ENCODE peak calls at places on chromosomes 3 and 15, in ten cellular contexts. J is uterus, O is esophagus squamous epithelium, E is ovary, F is right lobe of liver, X is A549, G is Peyer's patch, Q is spleen, V is HCT116, A is body of pancreas. I is an unnamed sample.

GRCh38 chr3:82474140-82474539 is 712.7 kb upstream of the GBE1 start:
- DNase-seq in J (no peak), O (no peak), E (no peak), F (no peak), X (no peak), G (no peak), Q (no peak), V (no peak), A (no peak), I (no peak)

GRCh38 chr3:100402150-100402706 is 889 bp downstream of the LNP1 start:
- DNase-seq in J (no peak), O (no peak), E (no peak), F (no peak), X (peak; percentile 9), G (no peak), Q (no peak), V (no peak), A (no peak), I (no peak)

GRCh38 chr15:52097176-52097575 is 15.4 kb downstream of the BCL2L10 start:
- DNase-seq in J (no peak), O (no peak), E (no peak), F (no peak), X (no peak), G (no peak), Q (no peak), V (no peak), A (no peak), I (no peak)

GRCh38 chr3:188217011-188217463 is 63.1 kb downstream of the LPP start:
- DNase-seq in J (no peak), O (no peak), E (no peak), F (no peak), X (no peak), G (no peak), Q (no peak), V (no peak), A (no peak), I (no peak)

GRCh38 chr15:43196760-43197548 is 11.8 kb downstream of the CCNDBP1 start:
- DNase-seq in J (no peak), O (no peak), E (no peak), F (no peak), X (no peak), G (no peak), Q (no peak), V (no peak), A (no peak), I (no peak)

GRCh38 chr15:48603123-48603500 is 42.4 kb downstream of the FBN1 start:
- DNase-seq in J (no peak), O (no peak), E (no peak), F (no peak), X (no peak), G (no peak), Q (no peak), V (no peak), A (no peak), I (no peak)

GRCh38 chr3:195895900-195896360 is 12.4 kb downstream of the TNK2 start:
- DNase-seq in J (peak; percentile 54), O (no peak), E (peak; percentile 71), F (peak; percentile 70), X (peak; percentile 30), G (peak; percentile 77), Q (peak; percentile 96), V (no peak), A (peak; percentile 69), I (peak; percentile 33)

GRCh38 chr3:129612350-129613204 is 6.1 kb upstream of the PLXND1 start:
- DNase-seq in J (peak; percentile 14), O (no peak), E (no peak), F (peak; percentile 10), X (peak; percentile 91), G (no peak), Q (no peak), V (no peak), A (no peak), I (no peak)

GRCh38 chr3:84987709-84988504 is 29.1 kb downstream of the CADM2 start:
- DNase-seq in J (no peak), O (no peak), E (no peak), F (no peak), X (no peak), G (no peak), Q (no peak), V (no peak), A (no peak), I (no peak)

GRCh38 chr15:69648775-69649735 is 196.4 kb downstream of the RPLP1 start:
- DNase-seq in J (no peak), O (no peak), E (no peak), F (no peak), X (no peak), G (no peak), Q (no peak), V (no peak), A (no peak), I (no peak)

GRCh38 chr3:23763040-23763477 is 42.7 kb upstream of the UBE2E1 start:
- DNase-seq in J (peak; percentile 54), O (no peak), E (peak; percentile 66), F (no peak), X (no peak), G (no peak), Q (no peak), V (no peak), A (no peak), I (no peak)

GRCh38 chr3:20853890-20854289 is 667.9 kb upstream of the SGO1 start:
- DNase-seq in J (no peak), O (no peak), E (no peak), F (no peak), X (no peak), G (no peak), Q (no peak), V (no peak), A (no peak), I (no peak)

DNA sequence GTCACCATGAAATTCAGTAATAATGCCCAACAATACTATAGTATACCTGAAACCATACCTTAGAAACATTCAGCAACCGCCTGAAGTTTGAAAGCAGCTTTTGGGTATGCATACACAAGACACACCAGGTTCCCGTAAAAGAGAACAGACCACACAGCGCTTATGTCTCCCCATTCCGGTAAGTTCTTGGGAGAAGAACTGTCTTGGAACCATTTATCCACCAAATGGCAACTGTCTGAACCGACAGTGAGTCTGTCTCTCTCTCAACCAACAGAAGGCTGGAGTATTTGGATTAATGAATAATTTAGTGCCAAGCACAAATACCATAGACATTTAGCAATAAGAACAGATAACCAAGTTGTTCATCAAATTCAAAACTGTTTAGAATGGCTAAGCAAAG is 7.6 kb downstream of the RGMA start:
- DNase-seq in J (no peak), O (no peak), E (no peak), F (no peak), X (no peak), G (no peak), Q (no peak), V (no peak), A (no peak), I (no peak)
- H3K4me1 ChIP-seq in J (no peaks in the 10 kb centered on the region), O (peaks cover 5% of the 10 kb centered on the region), E (no peaks in the 10 kb centered on the region), F (no peaks in the 10 kb centered on the region), X (no peaks in the 10 kb centered on the region), G (no peaks in the 10 kb centered on the region), Q (no peaks in the 10 kb centered on the region), V (no peaks in the 10 kb centered on the region), A (peaks cover 3% of the 10 kb centered on the region), I (no peaks in the 10 kb centered on the region)

GRCh38 chr3:138935505-138935863 is 11.5 kb downstream of the FOXL2 start:
- DNase-seq in J (no peak), O (no peak), E (no peak), F (no peak), X (no peak), G (no peak), Q (no peak), V (no peak), A (no peak), I (no peak)
- H3K27ac ChIP-seq in J (no peak overlapping the region), O (no peak overlapping the region), E (no peak overlapping the region), F (no peak overlapping the region), X (peak overlapping the region; percentile 93), G (no peak overlapping the region), Q (no peak overlapping the region), V (peak overlapping the region; percentile 21), A (no peak overlapping the region), I (no peak overlapping the region)

DNA sequence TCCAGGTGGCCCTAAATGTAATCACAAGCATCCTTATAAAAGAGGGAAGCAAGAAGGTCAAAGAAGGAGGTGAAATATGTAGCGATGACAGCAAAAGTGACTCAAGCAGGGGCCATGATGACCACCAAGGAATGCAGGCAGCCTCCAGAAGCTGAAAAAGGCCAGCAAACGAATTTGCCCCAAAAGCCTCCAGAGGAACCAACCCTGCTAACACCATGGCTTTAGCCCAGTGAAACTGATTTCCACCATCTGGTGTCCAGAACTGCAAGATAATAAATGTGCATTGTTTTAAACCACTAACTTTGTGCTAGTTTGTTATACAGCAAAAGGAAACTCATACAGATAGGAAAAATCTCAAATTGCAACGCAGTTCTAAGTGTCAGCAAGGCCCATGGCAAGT is 23.0 kb upstream of the RBSN start:
- DNase-seq in J (no peak), O (no peak), E (no peak), F (no peak), X (no peak), G (no peak), Q (no peak), V (no peak), A (no peak), I (no peak)
- TF ChIP-seq POLR2A in J (no peak), O (no peak), E (no peak), F (no peak), X (no peak), G (no peak), Q (no peak), V (no peak), A (no peak), I (no peak)

DNA sequence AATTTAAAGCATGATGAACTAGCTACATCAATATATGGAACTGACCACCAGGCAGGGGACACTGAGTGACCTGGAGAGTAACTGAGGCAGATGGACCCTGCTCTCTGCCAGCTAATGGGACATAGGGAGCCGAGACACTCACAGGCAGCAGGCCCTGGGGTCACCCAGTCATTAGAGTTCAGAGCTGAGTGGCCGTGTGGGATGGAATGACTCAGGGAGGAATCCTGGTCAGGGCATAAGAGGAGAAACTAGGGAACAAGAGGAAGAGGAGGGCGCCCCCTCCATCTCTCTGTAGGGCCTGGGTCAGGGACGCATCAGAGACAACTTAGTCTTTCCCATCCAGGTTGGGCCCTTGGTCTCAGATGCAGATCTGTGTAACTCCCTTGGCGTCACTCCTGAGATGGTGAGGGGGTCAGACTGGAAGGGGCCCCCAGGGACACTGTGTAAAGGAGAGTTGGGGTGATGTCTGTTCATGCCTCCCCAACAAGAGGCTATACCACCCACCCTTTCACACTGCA is 39.8 kb downstream of the CCDC12 start:
- DNase-seq in J (no peak), O (no peak), E (no peak), F (no peak), X (no peak), G (peak; percentile 15), Q (peak; percentile 58), V (no peak), A (peak; percentile 8), I (no peak)
- H3K4me1 ChIP-seq in J (peaks cover 36% of the 10 kb centered on the region), O (peaks cover 46% of the 10 kb centered on the region), E (peaks cover 32% of the 10 kb centered on the region), F (peaks cover 52% of the 10 kb centered on the region), X (peaks cover 75% of the 10 kb centered on the region), G (peaks cover 18% of the 10 kb centered on the region), Q (peaks cover 52% of the 10 kb centered on the region), V (peaks cover 45% of the 10 kb centered on the region), A (peaks cover 97% of the 10 kb centered on the region), I (peaks cover 71% of the 10 kb centered on the region)

GRCh38 chr15:66909381-66909890 is 156.0 kb upstream of the SMAD3 start:
- DNase-seq in J (no peak), O (no peak), E (no peak), F (no peak), X (no peak), G (no peak), Q (no peak), V (no peak), A (no peak), I (no peak)
- H3K27ac ChIP-seq in J (no peak overlapping the region), O (peak overlapping the region; percentile 44), E (no peak overlapping the region), F (no peak overlapping the region), X (no peak overlapping the region), G (no peak overlapping the region), Q (no peak overlapping the region), V (no peak overlapping the region), A (no peak overlapping the region), I (no peak overlapping the region)

GRCh38 chr15:98562361-98562791 is 86.0 kb upstream of the IGF1R start:
- DNase-seq in J (no peak), O (no peak), E (no peak), F (no peak), X (no peak), G (no peak), Q (no peak), V (no peak), A (peak; percentile 32), I (no peak)
- TF ChIP-seq POLR2A in J (no peak), O (no peak), E (no peak), F (no peak), X (no peak), G (no peak), Q (no peak), V (no peak), A (no peak), I (no peak)